ENCODE peak calls at places on chromosomes 7 and 10, in seven cellular contexts. Q is NCI-H460, S is GM04504, I is brain pericyte, G is HTR-8/SVneo, O is NCI-H524, M is T-helper 1 cell. K is an unnamed sample.

GRCh38 chr10:60105195-60105812 is 198.9 kb upstream of the CCDC6 start:
- DNase-seq in I (no peak), M (no peak), S (no peak), O (no peak), G (no peak), Q (no peak), K (no peak)

GRCh38 chr10:71812016-71812912 is 38.8 kb downstream of the PSAP start:
- DNase-seq in G (peak), Q (peak), S (peak), I (no peak), O (no peak), M (peak), K (peak)

GRCh38 chr10:102780246-102780645 is 36.5 kb downstream of the WBP1L start:
- DNase-seq in I (no peak), M (no peak), O (no peak), S (no peak), G (no peak), Q (no peak), K (no peak)

GRCh38 chr7:36440880-36441279 is 51.2 kb downstream of the ANLN start:
- DNase-seq in S (no peak), I (no peak), Q (peak), G (peak), O (peak), M (no peak), K (peak)

GRCh38 chr7:102064361-102065025 is 222.2 kb upstream of the SH2B2 start:
- DNase-seq in Q (no peak), G (no peak), M (no peak), I (no peak), S (no peak), O (no peak), K (peak)

GRCh38 chr10:52706347-52707070 is 66.1 kb downstream of the MBL2 start:
- DNase-seq in G (no peak), S (no peak), M (no peak), I (no peak), O (no peak), Q (no peak), K (no peak)

GRCh38 chr7:30001953-30002352 is 12.4 kb upstream of the SCRN1 start:
- DNase-seq in M (no peak), I (no peak), O (no peak), Q (no peak), G (no peak), S (no peak), K (no peak)

GRCh38 chr7:140810830-140811556 is 113.7 kb downstream of the BRAF start:
- DNase-seq in Q (peak), M (peak), I (peak), S (peak), O (peak), G (peak), K (peak)

GRCh38 chr10:88163572-88163971 is 300.1 kb downstream of the PTEN start:
- DNase-seq in Q (no peak), G (no peak), I (no peak), O (no peak), S (no peak), M (no peak), K (no peak)

GRCh38 chr7:85154282-85154937 is 32.4 kb downstream of the SEMA3D start:
- DNase-seq in O (no peak), M (no peak), Q (no peak), S (no peak), I (no peak), G (no peak), K (peak)

GRCh38 chr10:130195746-130196294 is 59.6 kb downstream of the GLRX3 start:
- DNase-seq in S (no peak), G (no peak), I (no peak), O (no peak), Q (no peak), M (no peak), K (no peak)

GRCh38 chr7:2860627-2861133 is 16.6 kb upstream of the GNA12 start:
- DNase-seq in G (no peak), I (no peak), Q (no peak), M (no peak), S (no peak), O (no peak), K (no peak)

GRCh38 chr7:12067156-12067831 is 143.8 kb upstream of the TMEM106B start:
- DNase-seq in O (peak), G (peak), M (peak), S (peak), I (no peak), Q (peak), K (peak)

GRCh38 chr10:47058961-47059391 is 147.7 kb downstream of the PTPN20 start:
- DNase-seq in I (no peak), S (peak), Q (no peak), G (peak), O (no peak), M (no peak), K (no peak)

GRCh38 chr10:133390597-133391248 is 3.2 kb upstream of the MTG1 start:
- DNase-seq in I (no peak), O (no peak), G (no peak), M (no peak), S (no peak), Q (no peak), K (no peak)

GRCh38 chr10:79260803-79261740 is 86.2 kb upstream of the PPIF start:
- DNase-seq in M (no peak), I (no peak), S (no peak), O (peak), Q (no peak), G (no peak), K (peak)

GRCh38 chr7:154188330-154188729 is 136.1 kb downstream of the DPP6 start:
- DNase-seq in I (no peak), M (no peak), G (no peak), O (no peak), S (no peak), Q (no peak), K (no peak)

GRCh38 chr7:51689547-51689946 is 372.9 kb upstream of the COBL start:
- DNase-seq in M (no peak), O (no peak), I (no peak), G (no peak), Q (no peak), S (no peak), K (no peak)

GRCh38 chr10:101670635-101671034 is 24.3 kb downstream of the FBXW4 start:
- DNase-seq in S (no peak), M (no peak), Q (no peak), G (no peak), O (no peak), I (no peak), K (no peak)

GRCh38 chr7:11831727-11832495 is at the start of gene THSD7A:
- DNase-seq in G (peak), O (peak), Q (peak), M (no peak), S (no peak), I (no peak), K (peak)

GRCh38 chr10:131899695-131900349 is 986 bp upstream of the PPP2R2D start:
- DNase-seq in G (no peak), S (no peak), M (no peak), I (no peak), Q (no peak), O (no peak), K (no peak)

GRCh38 chr10:31262672-31263071 is 56.3 kb upstream of the ZEB1 start:
- DNase-seq in G (no peak), Q (no peak), O (no peak), I (peak), S (peak), M (no peak), K (no peak)

GRCh38 chr7:98879989-98880337 is 1.6 kb downstream of the TRRAP start:
- DNase-seq in S (no peak), G (no peak), O (no peak), M (no peak), I (no peak), Q (no peak), K (no peak)

GRCh38 chr7:43481905-43482678 is 100.8 kb upstream of the STK17A start:
- DNase-seq in Q (no peak), O (no peak), I (no peak), S (no peak), G (no peak), M (no peak), K (no peak)

GRCh38 chr7:41817386-41817785 is 114.5 kb upstream of the INHBA start:
- DNase-seq in G (no peak), O (no peak), Q (no peak), I (no peak), S (peak), M (peak), K (no peak)

GRCh38 chr7:95690367-95690947 is 81.9 kb upstream of the DYNC1I1 start:
- DNase-seq in S (peak), G (no peak), I (no peak), O (peak), Q (peak), M (peak), K (peak)